ENCODE peak calls at places on chromosomes 2 and 18, in nine cellular contexts. H is fibroblast of lung, I is stomach, S is cardiac muscle cell, L is esophagus squamous epithelium, G is left ventricle myocardium inferior, N is testis, Z is transverse colon, Q is adrenal gland. P is an unnamed sample. For H3K4me1, the result is how much of the 10 kb centered on the place peaks cover.

GRCh38 chr18:68797901-68798300 is at the start of gene CCDC102B:
- DNase-seq in I (no peak), H (peak), G (no peak), N (no peak), Q (no peak), L (no peak), S (no peak), Z (no peak), P (no peak)

GRCh38 chr18:2302628-2303516 is 268.4 kb downstream of the METTL4 start:
- DNase-seq in Z (no peak), H (no peak), Q (no peak), I (no peak), G (no peak), N (no peak), S (no peak), L (no peak), P (no peak)

GRCh38 chr2:72278046-72278445 is 130.4 kb upstream of the CYP26B1 start:
- DNase-seq in S (no peak), H (peak), N (no peak), Z (no peak), I (no peak), G (no peak), L (no peak), Q (no peak), P (no peak)

GRCh38 chr2:163878718-163879117 is 142.9 kb upstream of the FIGN start:
- DNase-seq in I (peak), L (no peak), G (no peak), Z (no peak), N (peak), S (peak), H (peak), Q (no peak), P (peak)

GRCh38 chr18:28136071-28136470 is 40.9 kb downstream of the CDH2 start:
- DNase-seq in I (no peak), H (no peak), S (no peak), L (no peak), G (no peak), Q (no peak), N (no peak), Z (no peak), P (no peak)

GRCh38 chr2:25955869-25956535 is 26.3 kb downstream of the KIF3C start:
- DNase-seq in I (no peak), N (no peak), Z (no peak), L (no peak), S (no peak), G (no peak), Q (no peak), H (no peak), P (no peak)

GRCh38 chr18:22335644-22336275 is 82.0 kb downstream of the CTAGE1 start:
- DNase-seq in S (no peak), N (no peak), L (no peak), H (no peak), Z (peak), G (no peak), Q (no peak), I (peak), P (peak)

GRCh38 chr2:177666408-177666807 is 273.8 kb downstream of the AGPS start:
- DNase-seq in I (no peak), L (no peak), Z (no peak), H (peak), N (no peak), Q (no peak), G (no peak), S (no peak), P (no peak)

GRCh38 chr2:65231892-65232477 is 4.4 kb downstream of the ACTR2 start:
- DNase-seq in N (no peak), Q (no peak), I (no peak), G (no peak), L (no peak), S (no peak), H (peak), Z (no peak), P (no peak)

GRCh38 chr2:130183500-130184373 is 1.7 kb downstream of the MZT2B start:
- DNase-seq in S (no peak), Z (no peak), L (no peak), Q (peak), I (no peak), H (peak), N (peak), G (peak), P (no peak)

GRCh38 chr2:215362562-215362904 is 50.7 kb downstream of the ATIC start:
- DNase-seq in N (no peak), Z (no peak), G (no peak), I (no peak), Q (no peak), H (no peak), L (no peak), S (no peak), P (no peak)

GRCh38 chr2:78553866-78554647 is 471.4 kb upstream of the REG3G start:
- DNase-seq in L (no peak), I (no peak), Q (no peak), Z (no peak), H (no peak), S (peak), N (no peak), G (no peak), P (no peak)

GRCh38 chr18:77052656-77053309 is 79.8 kb downstream of the MBP start:
- DNase-seq in L (no peak), H (no peak), S (no peak), G (no peak), Q (peak), N (no peak), Z (no peak), I (no peak), P (no peak)

GRCh38 chr18:62335494-62335893 is 10.4 kb downstream of the TNFRSF11A start:
- DNase-seq in H (no peak), G (no peak), Z (no peak), S (no peak), N (no peak), I (no peak), Q (no peak), L (no peak), P (no peak)

GRCh38 chr2:195662138-195662537 is 5.1 kb downstream of the SLC39A10 start:
- DNase-seq in S (no peak), Z (no peak), L (no peak), N (peak), Q (peak), I (no peak), G (no peak), H (no peak), P (no peak)

GRCh38 chr2:200603972-200604371 is 18.2 kb downstream of the AOX1 start:
- DNase-seq in I (no peak), Q (no peak), G (no peak), H (peak), L (no peak), N (no peak), Z (no peak), S (no peak), P (no peak)

DNA sequence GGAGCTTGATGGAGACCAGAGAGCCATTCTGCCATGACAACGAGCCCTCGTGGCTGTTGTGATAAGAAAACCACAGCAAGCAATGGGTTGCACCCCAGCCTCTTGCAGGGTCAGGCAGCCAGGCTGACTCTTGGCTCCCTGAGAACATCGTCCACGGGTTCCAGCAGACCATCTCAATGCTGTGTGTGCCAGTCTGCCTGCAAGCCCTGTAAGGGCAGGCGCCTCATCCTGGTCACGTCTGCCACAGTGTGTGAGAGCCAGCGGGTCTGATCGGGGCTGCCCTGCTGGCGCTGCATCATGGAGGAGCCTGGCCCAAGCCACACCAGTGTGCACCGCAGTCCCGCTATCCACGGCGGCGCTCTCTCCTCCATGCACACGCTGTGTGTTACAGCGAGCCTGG is 71.0 kb upstream of the MGAT4A start:
- DNase-seq in H (no peak), G (no peak), Z (no peak), N (no peak), Q (no peak), L (no peak), I (no peak), S (no peak), P (no peak)
- H3K4me1 ChIP-seq in H (under half), G (under half), Z (under half), N (under half), Q (under half), L (under half), I (under half), S (under half), P (under half)

DNA sequence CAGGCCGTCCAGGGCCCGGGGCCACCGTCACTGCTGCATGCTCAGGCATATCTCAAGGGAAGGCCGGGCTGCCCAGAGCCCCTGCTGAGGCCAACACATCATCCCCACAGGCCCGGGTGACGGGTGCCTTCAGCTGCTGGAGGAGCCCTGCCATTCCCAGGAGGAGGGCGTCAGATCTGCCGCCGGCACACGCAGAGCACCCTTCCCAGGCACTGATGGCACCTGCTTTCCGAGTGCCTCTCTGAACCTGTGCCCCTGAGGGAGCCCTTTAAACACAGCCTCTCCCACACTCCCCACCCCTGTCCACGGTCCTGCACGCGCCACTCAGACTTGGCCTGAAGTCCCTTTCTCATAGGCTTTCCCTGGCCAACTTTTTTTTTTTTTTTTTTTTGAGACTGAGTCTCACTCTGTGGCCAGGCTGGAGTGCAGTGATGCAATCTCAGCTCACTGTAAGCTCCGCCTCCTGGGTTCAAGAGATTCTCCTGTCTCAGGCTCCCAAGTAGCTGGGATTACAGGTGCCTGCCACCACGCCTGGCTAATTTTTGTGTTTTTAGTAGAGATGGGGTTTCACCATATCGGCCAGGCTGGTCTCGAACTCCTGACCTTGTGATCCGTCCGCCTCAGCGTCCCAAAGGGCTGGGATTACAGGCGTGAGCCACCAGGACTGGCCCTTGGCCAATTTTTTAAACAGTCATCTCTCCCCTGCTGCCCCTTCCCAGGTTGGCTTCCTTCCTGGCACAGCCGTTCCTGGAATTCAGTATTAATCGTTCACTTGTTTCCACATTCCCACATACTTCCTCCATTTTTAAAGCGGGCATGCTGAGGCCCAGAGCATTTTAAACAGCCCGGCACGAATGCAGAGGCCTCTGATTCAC is 211.6 kb downstream of the NDUFA10 start:
- DNase-seq in N (peak), G (no peak), Q (no peak), S (no peak), Z (no peak), H (no peak), L (no peak), I (no peak), P (no peak)
- H3K27ac ChIP-seq in N (no peak), G (no peak), Q (no peak), S (no peak), Z (peak), H (no peak), L (peak), I (peak), P (no peak)

GRCh38 chr2:70091816-70092215 is 4.5 kb downstream of the PCBP1 start:
- DNase-seq in H (no peak), Q (no peak), G (no peak), L (no peak), Z (no peak), N (no peak), I (no peak), S (no peak), P (no peak)

GRCh38 chr2:70091364-70091763 is 4.1 kb downstream of the PCBP1 start:
- DNase-seq in Z (no peak), Q (no peak), G (no peak), I (no peak), L (no peak), H (no peak), N (no peak), S (no peak), P (no peak)

GRCh38 chr2:70094978-70095832 is 7.9 kb downstream of the PCBP1 start:
- DNase-seq in S (no peak), L (peak), Z (peak), G (peak), N (no peak), Q (peak), I (peak), H (peak), P (peak)

GRCh38 chr2:70095833-70096670 is 8.8 kb downstream of the PCBP1 start:
- DNase-seq in L (no peak), H (no peak), Z (no peak), Q (no peak), I (no peak), G (no peak), N (no peak), S (no peak), P (no peak)

DNA sequence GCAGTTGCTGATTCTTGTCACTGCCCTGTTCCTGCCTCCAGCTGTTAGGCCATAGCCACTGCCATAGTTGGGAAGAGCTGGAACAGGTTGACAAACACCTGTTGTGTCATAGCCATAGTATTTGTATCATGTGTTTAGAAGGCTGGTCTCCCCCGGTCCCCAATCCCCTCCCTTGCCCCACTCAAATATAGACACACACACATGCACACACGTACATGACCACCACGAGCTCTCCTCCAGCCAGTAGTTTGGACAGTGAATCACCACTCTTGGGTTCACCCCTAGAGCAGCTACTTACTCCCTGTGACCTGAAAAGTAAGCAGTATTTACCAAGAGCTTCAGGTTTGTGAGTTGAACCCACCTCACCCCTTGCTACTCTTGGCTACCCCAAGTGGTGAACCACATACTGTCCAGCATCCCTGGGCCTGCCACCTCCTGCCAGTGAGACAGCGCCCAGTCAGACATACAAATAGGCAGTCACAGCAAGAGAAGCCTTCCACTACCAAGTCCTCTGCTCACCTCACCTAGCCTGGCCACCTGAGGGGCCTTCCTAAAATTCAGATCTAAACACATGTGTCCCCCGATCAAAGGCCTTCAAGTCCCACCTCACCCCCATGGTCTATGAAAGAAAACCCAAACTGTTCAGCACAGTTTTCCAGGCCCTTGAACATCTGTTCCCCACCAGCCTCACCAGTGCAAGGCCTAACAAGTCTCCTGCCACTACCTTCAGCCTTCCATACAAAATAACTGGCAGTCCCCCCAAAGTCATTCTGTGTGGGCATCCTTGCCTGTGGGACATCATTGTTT is 7.1 kb downstream of the PCBP1 start:
- DNase-seq in H (no peak), I (no peak), L (no peak), S (no peak), N (no peak), Z (no peak), Q (no peak), G (no peak), P (no peak)
- H3K4me3 ChIP-seq in H (no peak), I (no peak), L (no peak), S (no peak), N (no peak), Z (no peak), Q (no peak), G (no peak), P (no peak)

DNA sequence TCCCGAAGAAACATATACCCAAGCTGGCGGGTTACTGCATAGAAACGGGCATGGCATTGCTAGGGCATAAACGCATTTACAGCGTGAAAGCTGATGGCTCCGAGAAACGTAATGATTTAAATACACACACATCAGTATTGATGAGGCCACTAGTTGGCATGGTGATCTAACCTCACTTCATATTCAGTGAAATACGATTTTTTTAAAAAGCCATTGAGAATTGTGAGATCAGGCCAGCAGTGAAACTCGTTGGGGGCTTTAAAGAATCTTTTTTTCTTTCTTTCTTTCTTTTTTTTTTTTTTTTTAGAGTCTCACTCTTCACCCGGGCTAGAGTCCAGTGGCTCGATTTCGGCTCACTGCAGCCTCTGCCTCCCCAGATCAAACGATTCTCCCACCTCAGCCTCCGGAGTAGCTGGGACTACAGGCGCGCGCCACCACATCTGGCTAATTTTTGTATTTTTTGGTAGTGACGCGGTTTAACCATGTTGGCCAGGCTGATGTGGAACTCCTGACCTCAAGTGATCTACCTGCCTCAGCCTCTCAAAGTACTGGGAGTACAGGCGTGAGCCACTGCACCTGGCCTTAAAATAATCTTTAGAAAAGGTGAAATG is 2.4 kb upstream of the SMAD7 start:
- DNase-seq in N (no peak), Z (no peak), Q (no peak), L (no peak), G (no peak), H (no peak), S (no peak), I (no peak), P (no peak)
- H3K4me1 ChIP-seq in N (under half), Z (under half), Q (under half), L (half or more), G (half or more), H (under half), S (under half), I (under half), P (under half)